ENCODE peak calls at places on chromosomes 2 and 18, in eight cellular contexts. D is endothelial cell, Y is Panc1, X is GM13976, S is OCI-LY7, Q is neural progenitor cell, E is mesothelial cell of epicardium, B is Peyer's patch. R is an unnamed sample.

GRCh38 chr2:224983719-224984388 is 58.4 kb downstream of the DOCK10 start:
- DNase-seq in Y (no peak), D (no peak), E (no peak), B (no peak), X (no peak), S (no peak), Q (no peak), R (no peak)

GRCh38 chr18:28175930-28176673 is 828 bp downstream of the CDH2 start:
- DNase-seq in S (no peak), X (peak; percentile 27), Y (no peak), B (no peak), E (peak; percentile 44), Q (peak; percentile 61), D (peak; percentile 46), R (peak; percentile 38)

GRCh38 chr2:102112271-102112670 is 30.3 kb upstream of the IL1R1 start:
- DNase-seq in E (no peak), Q (no peak), X (no peak), S (no peak), Y (no peak), D (no peak), B (no peak), R (no peak)

GRCh38 chr2:241862093-241862492 is 3.4 kb upstream of the PDCD1 start:
- DNase-seq in S (no peak), E (no peak), D (no peak), X (no peak), B (no peak), Q (no peak), Y (no peak), R (no peak)

GRCh38 chr18:9520666-9521065 is 45.4 kb downstream of the RALBP1 start:
- DNase-seq in X (no peak), S (no peak), Y (no peak), B (no peak), E (no peak), D (no peak), Q (no peak), R (no peak)

GRCh38 chr2:1609706-1610485 is 134.4 kb downstream of the PXDN start:
- DNase-seq in S (peak; percentile 50), D (no peak), E (no peak), X (no peak), Q (no peak), Y (no peak), B (peak; percentile 20), R (no peak)

GRCh38 chr2:166092889-166093288 is 34.9 kb downstream of the SCN1A start:
- DNase-seq in Y (no peak), B (no peak), S (no peak), E (no peak), Q (no peak), D (no peak), X (no peak), R (peak; percentile 55)

GRCh38 chr2:60884795-60885194 is 3.4 kb downstream of the REL start:
- DNase-seq in Y (no peak), Q (no peak), E (no peak), B (no peak), S (no peak), X (no peak), D (no peak), R (peak; percentile 42)

GRCh38 chr18:3177902-3178687 is 41.7 kb downstream of the MYOM1 start:
- DNase-seq in E (no peak), Y (no peak), B (peak; percentile 86), D (no peak), Q (no peak), X (peak; percentile 78), S (peak; percentile 90), R (no peak)

GRCh38 chr2:195658541-195658890 is 1.5 kb downstream of the SLC39A10 start:
- DNase-seq in S (no peak), Y (peak; percentile 65), E (no peak), B (no peak), D (no peak), Q (no peak), X (no peak), R (peak; percentile 85)

GRCh38 chr2:166960702-166961101 is 72.4 kb downstream of the XIRP2 start:
- DNase-seq in B (no peak), X (no peak), D (no peak), Q (no peak), Y (no peak), S (no peak), E (no peak), R (no peak)

GRCh38 chr2:136131961-136132839 is 14.3 kb upstream of the CXCR4 start:
- DNase-seq in X (peak; percentile 78), E (no peak), S (peak; percentile 97), B (peak; percentile 92), Y (no peak), D (no peak), Q (no peak), R (no peak)

GRCh38 chr2:96386470-96386869 is 50.9 kb downstream of the NCAPH start:
- DNase-seq in B (no peak), Q (no peak), D (no peak), E (no peak), X (no peak), S (no peak), Y (no peak), R (peak; percentile 19)

GRCh38 chr2:216023055-216023648 is 9.8 kb upstream of the MREG start:
- DNase-seq in S (peak; percentile 58), E (no peak), D (peak; percentile 56), X (peak; percentile 65), Y (no peak), B (peak; percentile 55), Q (peak; percentile 55), R (peak; percentile 70)

GRCh38 chr2:98507940-98508689 is 63.5 kb downstream of the INPP4A start:
- DNase-seq in B (peak; percentile 20), E (no peak), S (no peak), X (no peak), D (no peak), Q (no peak), Y (no peak), R (peak; percentile 17)

GRCh38 chr2:105741617-105742016 is 3.1 kb upstream of the NCK2 start:
- DNase-seq in E (no peak), X (no peak), D (no peak), Q (no peak), B (no peak), S (no peak), Y (no peak), R (no peak)

GRCh38 chr2:105746177-105747080 is 1.7 kb downstream of the NCK2 start:
- DNase-seq in S (peak; percentile 52), Q (peak; percentile 76), Y (no peak), D (peak; percentile 40), E (peak; percentile 62), X (peak; percentile 76), B (peak; percentile 98), R (peak; percentile 55)

GRCh38 chr2:105747254-105747909 is 2.7 kb downstream of the NCK2 start:
- DNase-seq in D (no peak), Y (no peak), E (peak; percentile 7), Q (no peak), X (no peak), S (no peak), B (no peak), R (no peak)

GRCh38 chr2:105744909-105745853 is at the start of gene NCK2:
- DNase-seq in Y (no peak), D (peak; percentile 53), X (peak; percentile 50), B (peak; percentile 40), Q (peak; percentile 65), S (peak; percentile 55), E (peak; percentile 59), R (peak; percentile 34)

GRCh38 chr2:105744091-105744908 is 412 bp upstream of the NCK2 start:
- DNase-seq in B (peak; percentile 61), Q (peak; percentile 86), Y (no peak), E (peak; percentile 74), S (peak; percentile 79), D (peak; percentile 78), X (peak; percentile 91), R (peak; percentile 52)
- TF ChIP-seq CTCF in B (no peak), Q (no peak), Y (no peak), E (no peak), S (peak; percentile 13), D (no peak), X (no peak), R (no peak)

DNA sequence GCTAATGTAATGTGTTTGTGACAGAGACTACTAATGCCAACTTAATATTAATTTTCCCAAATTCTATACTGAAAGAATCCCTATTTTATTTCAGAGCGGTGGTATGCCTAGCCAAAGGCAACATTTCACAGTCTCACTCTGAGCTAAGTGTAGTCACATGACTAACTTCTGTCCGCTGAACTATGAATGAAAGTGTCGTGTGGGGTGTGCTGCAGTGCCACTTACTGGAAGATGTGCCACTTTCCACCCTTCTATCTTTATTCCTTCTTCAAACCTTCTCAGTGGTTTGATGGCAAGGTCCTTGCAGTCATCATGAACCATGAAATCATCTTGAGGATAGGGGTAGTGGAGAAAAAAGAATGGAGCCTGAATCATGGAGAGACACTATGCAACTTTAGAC is 47.3 kb upstream of the C1D start:
- DNase-seq in S (peak; percentile 57), D (no peak), E (no peak), Y (no peak), X (no peak), B (no peak), Q (no peak), R (no peak)
- TF ChIP-seq CTCF in S (peak; percentile 64), D (no peak), E (no peak), Y (no peak), X (no peak), B (no peak), Q (no peak), R (no peak)

GRCh38 chr2:147386284-147386683 is 458.5 kb upstream of the ACVR2A start:
- DNase-seq in Y (no peak), D (no peak), B (no peak), S (no peak), E (no peak), Q (no peak), X (no peak), R (no peak)

GRCh38 chr2:147390475-147390874 is 454.4 kb upstream of the ACVR2A start:
- DNase-seq in D (no peak), B (no peak), S (no peak), X (no peak), Y (no peak), Q (no peak), E (no peak), R (no peak)

GRCh38 chr2:147389218-147389617 is 455.6 kb upstream of the ACVR2A start:
- DNase-seq in X (no peak), D (no peak), Y (no peak), Q (no peak), B (no peak), S (no peak), E (no peak), R (no peak)

GRCh38 chr2:147385600-147385999 is 459.2 kb upstream of the ACVR2A start:
- DNase-seq in S (no peak), X (no peak), D (no peak), Q (no peak), E (no peak), Y (no peak), B (no peak), R (no peak)

GRCh38 chr2:147388217-147388616 is 456.6 kb upstream of the ACVR2A start:
- DNase-seq in Y (no peak), S (no peak), E (no peak), X (no peak), Q (no peak), D (no peak), B (no peak), R (no peak)
- TF ChIP-seq CTCF in Y (no peak), S (no peak), E (no peak), X (no peak), Q (no peak), D (no peak), B (no peak), R (no peak)

DNA sequence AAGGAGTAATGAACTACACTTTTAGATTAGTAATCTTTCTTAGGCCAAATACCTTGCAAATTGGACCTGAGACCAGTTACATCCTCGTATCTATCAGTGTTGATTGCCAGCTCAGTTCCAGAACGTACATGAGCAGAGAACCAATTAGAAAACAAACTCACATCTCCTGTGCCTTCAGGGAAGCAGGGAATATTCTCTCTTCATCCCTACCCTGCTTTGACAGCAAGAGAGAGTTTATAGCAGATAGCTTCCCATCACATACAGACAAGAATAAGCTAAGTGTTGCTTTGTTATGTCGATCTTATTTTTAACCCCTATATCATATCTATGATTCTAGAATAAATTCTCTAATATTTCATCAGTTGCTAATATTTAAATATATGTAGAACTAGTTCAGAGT is 181.8 kb downstream of the DSC3 start:
- DNase-seq in S (no peak), D (no peak), X (no peak), Q (no peak), B (no peak), Y (no peak), E (no peak), R (no peak)
- TF ChIP-seq CTCF in S (no peak), D (no peak), X (no peak), Q (no peak), B (no peak), Y (no peak), E (no peak), R (no peak)